ENCODE peak calls at places on chromosomes 11 and 22, in four cellular contexts. E is NCI-H187 treated with DMSO at 0.1 percent for 48 hours, A is hippocampal formation, M is T-cell. I is an unnamed sample.

GRCh38 chr22:19134874-19135273 is 3.8 kb downstream of the TSSK2 start:
- DNase-seq in E (no peak), A (no peak), M (no peak), I (no peak)

GRCh38 chr22:38228873-38229740 is 27.3 kb downstream of the MAFF start:
- DNase-seq in E (no peak), A (no peak), M (no peak), I (no peak)

GRCh38 chr22:29635734-29636357 is 32.4 kb downstream of the NF2 start:
- DNase-seq in E (no peak), A (peak; percentile 68), M (no peak), I (no peak)

GRCh38 chr11:130421199-130421585 is 7.2 kb downstream of the ADAMTS8 start:
- DNase-seq in E (no peak), A (no peak), M (no peak), I (no peak)

GRCh38 chr11:117614695-117615094 is 182.3 kb downstream of the DSCAML1 start:
- DNase-seq in E (no peak), A (no peak), M (no peak), I (no peak)

GRCh38 chr11:24588075-24588474 is 91.2 kb downstream of the LUZP2 start:
- DNase-seq in E (no peak), A (no peak), M (no peak), I (no peak)

GRCh38 chr22:42180349-42180842 is 49.8 kb upstream of the CYP2D6 start:
- DNase-seq in E (peak; percentile 3), A (no peak), M (peak; percentile 47), I (no peak)

GRCh38 chr11:16410479-16410878 is 54.1 kb upstream of the SOX6 start:
- DNase-seq in E (no peak), A (no peak), M (no peak), I (no peak)

GRCh38 chr11:40514124-40514523 is 945.3 kb downstream of the LRRC4C start:
- DNase-seq in E (no peak), A (no peak), M (no peak), I (no peak)

GRCh38 chr11:5336331-5336730 is 7.0 kb downstream of the OR51B5 start:
- DNase-seq in E (no peak), A (no peak), M (no peak), I (no peak)

GRCh38 chr11:76380161-76380976 is 563 bp downstream of the THAP12 start:
- DNase-seq in E (no peak), A (no peak), M (peak; percentile 40), I (no peak)

GRCh38 chr11:126459691-126460404 is 104.4 kb downstream of the ST3GAL4 start:
- DNase-seq in E (no peak), A (peak; percentile 83), M (no peak), I (peak; percentile 52)

GRCh38 chr11:69384548-69385465 is 90.9 kb downstream of the MYEOV start:
- DNase-seq in E (no peak), A (no peak), M (no peak), I (no peak)

GRCh38 chr22:24140357-24140756 is 40.9 kb upstream of the SUSD2 start:
- DNase-seq in E (no peak), A (peak; percentile 37), M (no peak), I (no peak)

GRCh38 chr11:74559934-74560309 is 32.5 kb upstream of the POLD3 start:
- DNase-seq in E (no peak), A (no peak), M (no peak), I (no peak)

GRCh38 chr22:17705565-17706450 is 67.3 kb downstream of the BCL2L13 start:
- DNase-seq in E (no peak), A (no peak), M (no peak), I (no peak)

GRCh38 chr11:61297741-61298140 is 2.6 kb upstream of the VWCE start:
- DNase-seq in E (no peak), A (no peak), M (no peak), I (no peak)

GRCh38 chr11:27296406-27296994 is 66.5 kb downstream of the CCDC34 start:
- DNase-seq in E (peak; percentile 33), A (peak; percentile 14), M (no peak), I (no peak)

GRCh38 chr22:45235101-45235777 is 5.5 kb downstream of the KIAA0930 start:
- DNase-seq in E (peak; percentile 57), A (no peak), M (no peak), I (no peak)

GRCh38 chr22:40413873-40414272 is 43.5 kb downstream of the SGSM3 start:
- DNase-seq in E (no peak), A (no peak), M (no peak), I (no peak)

GRCh38 chr11:134978388-134979088 is 566.5 kb upstream of the B3GAT1 start:
- DNase-seq in E (no peak), A (no peak), M (no peak), I (no peak)

GRCh38 chr11:34963351-34963750 is 46.9 kb downstream of the PDHX start:
- DNase-seq in E (no peak), A (no peak), M (no peak), I (no peak)

GRCh38 chr11:61700221-61700620 is 20.0 kb downstream of the DAGLA start:
- DNase-seq in E (no peak), A (no peak), M (no peak), I (no peak)

GRCh38 chr22:50202130-50202671 is 1.4 kb downstream of the SELENOO start:
- DNase-seq in E (no peak), A (no peak), M (no peak), I (no peak)

GRCh38 chr11:33978376-33978775 is 73.2 kb upstream of the CAPRIN1 start:
- DNase-seq in E (no peak), A (no peak), M (no peak), I (no peak)

GRCh38 chr22:45997775-45998637 is 21.0 kb upstream of the WNT7B start:
- DNase-seq in E (no peak), A (no peak), M (no peak), I (no peak)

GRCh38 chr11:69010361-69010891 is 2.6 kb downstream of the MRGPRF start:
- DNase-seq in E (no peak), A (no peak), M (no peak), I (no peak)

GRCh38 chr22:44669725-44670027 is 32.3 kb upstream of the PRR5 start:
- DNase-seq in E (no peak), A (no peak), M (no peak), I (no peak)

GRCh38 chr11:2781413-2782274 is 81.8 kb upstream of the KCNQ1OT1 start:
- DNase-seq in E (no peak), A (no peak), M (no peak), I (no peak)

GRCh38 chr22:28609921-28610320 is 69.7 kb downstream of the TTC28 start:
- DNase-seq in E (no peak), A (no peak), M (no peak), I (no peak)

GRCh38 chr22:44172370-44173108 is 8.2 kb upstream of the PARVG start:
- DNase-seq in E (peak; percentile 20), A (no peak), M (no peak), I (peak; percentile 14)

GRCh38 chr11:110196241-110196754 is 100.1 kb downstream of the RDX start:
- DNase-seq in E (no peak), A (no peak), M (no peak), I (no peak)

GRCh38 chr11:71496421-71496820 is 30.6 kb upstream of the KRTAP5-7 start:
- DNase-seq in E (no peak), A (no peak), M (no peak), I (no peak)

GRCh38 chr11:75439495-75440120 is 6.6 kb upstream of the KLHL35 start:
- DNase-seq in E (no peak), A (no peak), M (no peak), I (no peak)

GRCh38 chr11:92765418-92765817 is 204.0 kb upstream of the MTNR1B start:
- DNase-seq in E (no peak), A (no peak), M (no peak), I (peak; percentile 42)

I was measured in anterior cingulate cortex.